ENCODE peak calls at places on chromosomes 16 and 17, in six cellular contexts. One of them, this sample, is unnamed.

GRCh38 chr17:58534901-58535421 is 20.5 kb upstream of the MTMR4 start:
- DNase-seq in AG04450: no peak
- DNase-seq in ascending aorta: no peak
- DNase-seq in Calu3: no peak
- DNase-seq in endothelial cell: no peak
- DNase-seq in GM20000: no peak
- DNase-seq in this sample: no peak

GRCh38 chr16:85729452-85729851 is 21.4 kb downstream of the C16orf74 start:
- DNase-seq in endothelial cell: no peak
- DNase-seq in AG04450: no peak
- DNase-seq in GM20000: no peak
- DNase-seq in ascending aorta: no peak
- DNase-seq in Calu3: no peak
- DNase-seq in this sample: no peak

GRCh38 chr17:79203016-79203415 is 128.4 kb downstream of the ENGASE start:
- DNase-seq in endothelial cell: no peak
- DNase-seq in Calu3: no peak
- DNase-seq in ascending aorta: no peak
- DNase-seq in GM20000: no peak
- DNase-seq in AG04450: no peak
- DNase-seq in this sample: no peak

GRCh38 chr16:54545890-54546476 is 259.4 kb upstream of the IRX3 start:
- DNase-seq in AG04450: no peak
- DNase-seq in GM20000: no peak
- DNase-seq in endothelial cell: no peak
- DNase-seq in Calu3: no peak
- DNase-seq in ascending aorta: no peak
- DNase-seq in this sample: no peak

GRCh38 chr16:13939821-13940220 is 19.9 kb downstream of the ERCC4 start:
- DNase-seq in ascending aorta: no peak
- DNase-seq in endothelial cell: no peak
- DNase-seq in GM20000: no peak
- DNase-seq in AG04450: no peak
- DNase-seq in Calu3: no peak
- DNase-seq in this sample: no peak

GRCh38 chr17:17044846-17045561 is 2.7 kb downstream of the MPRIP start:
- DNase-seq in AG04450: peak; percentile 26
- DNase-seq in GM20000: peak; percentile 53
- DNase-seq in Calu3: no peak
- DNase-seq in ascending aorta: no peak
- DNase-seq in endothelial cell: peak; percentile 51
- DNase-seq in this sample: no peak

GRCh38 chr16:75262104-75262799 is 10.8 kb upstream of the BCAR1 start:
- DNase-seq in ascending aorta: no peak
- DNase-seq in GM20000: no peak
- DNase-seq in Calu3: no peak
- DNase-seq in endothelial cell: no peak
- DNase-seq in AG04450: no peak
- DNase-seq in this sample: no peak

GRCh38 chr17:28717578-28718316 is at the start of gene RAB34:
- DNase-seq in endothelial cell: peak; percentile 78
- DNase-seq in AG04450: peak; percentile 74
- DNase-seq in GM20000: peak; percentile 57
- DNase-seq in ascending aorta: peak; percentile 36
- DNase-seq in Calu3: peak; percentile 70
- DNase-seq in this sample: peak; percentile 78

GRCh38 chr17:14306602-14307001 is 5.7 kb downstream of the HS3ST3B1 start:
- DNase-seq in Calu3: no peak
- DNase-seq in GM20000: no peak
- DNase-seq in AG04450: no peak
- DNase-seq in endothelial cell: no peak
- DNase-seq in ascending aorta: no peak
- DNase-seq in this sample: no peak

GRCh38 chr16:81786321-81786720 is 7.2 kb downstream of the PLCG2 start:
- DNase-seq in ascending aorta: no peak
- DNase-seq in GM20000: no peak
- DNase-seq in Calu3: peak; percentile 29
- DNase-seq in AG04450: no peak
- DNase-seq in endothelial cell: no peak
- DNase-seq in this sample: no peak

GRCh38 chr17:41777157-41777578 is 9.3 kb downstream of the JUP start:
- DNase-seq in AG04450: no peak
- DNase-seq in Calu3: peak; percentile 67
- DNase-seq in ascending aorta: no peak
- DNase-seq in GM20000: no peak
- DNase-seq in endothelial cell: no peak
- DNase-seq in this sample: no peak

GRCh38 chr17:49104511-49105074 is 28.0 kb upstream of the B4GALNT2 start:
- DNase-seq in ascending aorta: no peak
- DNase-seq in AG04450: no peak
- DNase-seq in Calu3: no peak
- DNase-seq in GM20000: no peak
- DNase-seq in endothelial cell: no peak
- DNase-seq in this sample: no peak

GRCh38 chr16:53219795-53220194 is 165.0 kb downstream of the CHD9 start:
- DNase-seq in GM20000: no peak
- DNase-seq in AG04450: no peak
- DNase-seq in ascending aorta: no peak
- DNase-seq in endothelial cell: no peak
- DNase-seq in Calu3: no peak
- DNase-seq in this sample: no peak

GRCh38 chr17:4003501-4004421 is 39.5 kb upstream of the ATP2A3 start:
- DNase-seq in endothelial cell: no peak
- DNase-seq in Calu3: peak; percentile 66
- DNase-seq in AG04450: no peak
- DNase-seq in ascending aorta: no peak
- DNase-seq in GM20000: no peak
- DNase-seq in this sample: no peak

GRCh38 chr16:19085679-19086200 is 18.3 kb downstream of the COQ7 start:
- DNase-seq in Calu3: peak; percentile 41
- DNase-seq in GM20000: no peak
- DNase-seq in endothelial cell: no peak
- DNase-seq in ascending aorta: no peak
- DNase-seq in AG04450: no peak
- DNase-seq in this sample: no peak

GRCh38 chr17:8499614-8500013 is 63.9 kb downstream of the NDEL1 start:
- DNase-seq in GM20000: no peak
- DNase-seq in Calu3: no peak
- DNase-seq in ascending aorta: no peak
- DNase-seq in endothelial cell: no peak
- DNase-seq in AG04450: no peak
- DNase-seq in this sample: no peak

GRCh38 chr16:67968440-67969285 is at the start of gene SLC12A4:
- DNase-seq in endothelial cell: peak; percentile 83
- DNase-seq in Calu3: peak; percentile 90
- DNase-seq in GM20000: peak; percentile 99
- DNase-seq in ascending aorta: peak; percentile 54
- DNase-seq in AG04450: no peak
- DNase-seq in this sample: peak; percentile 52

GRCh38 chr16:55622930-55623561 is 32.7 kb upstream of the SLC6A2 start:
- DNase-seq in AG04450: no peak
- DNase-seq in Calu3: peak; percentile 34
- DNase-seq in GM20000: no peak
- DNase-seq in ascending aorta: no peak
- DNase-seq in endothelial cell: peak; percentile 38
- DNase-seq in this sample: no peak

GRCh38 chr16:56294599-56294998 is 103.3 kb downstream of the GNAO1 start:
- DNase-seq in ascending aorta: no peak
- DNase-seq in Calu3: no peak
- DNase-seq in endothelial cell: no peak
- DNase-seq in GM20000: no peak
- DNase-seq in AG04450: peak; percentile 45
- DNase-seq in this sample: peak; percentile 15

GRCh38 chr17:51347851-51348584 is 87.7 kb downstream of the UTP18 start:
- DNase-seq in GM20000: no peak
- DNase-seq in ascending aorta: no peak
- DNase-seq in AG04450: no peak
- DNase-seq in endothelial cell: no peak
- DNase-seq in Calu3: no peak
- DNase-seq in this sample: no peak

GRCh38 chr17:50256826-50257573 is 17.3 kb upstream of the TMEM92 start:
- DNase-seq in Calu3: no peak
- DNase-seq in GM20000: peak; percentile 8
- DNase-seq in ascending aorta: no peak
- DNase-seq in AG04450: no peak
- DNase-seq in endothelial cell: no peak
- DNase-seq in this sample: no peak

GRCh38 chr16:9836118-9836736 is 346.0 kb downstream of the GRIN2A start:
- DNase-seq in ascending aorta: no peak
- DNase-seq in endothelial cell: peak; percentile 48
- DNase-seq in GM20000: no peak
- DNase-seq in AG04450: no peak
- DNase-seq in Calu3: peak; percentile 46
- DNase-seq in this sample: no peak

GRCh38 chr17:2794116-2794803 is 2.0 kb upstream of the RAP1GAP2 start:
- DNase-seq in AG04450: no peak
- DNase-seq in endothelial cell: no peak
- DNase-seq in GM20000: no peak
- DNase-seq in Calu3: no peak
- DNase-seq in ascending aorta: no peak
- DNase-seq in this sample: no peak

GRCh38 chr17:15779119-15779518 is 47.0 kb downstream of the TBC1D26 start:
- DNase-seq in GM20000: no peak
- DNase-seq in Calu3: no peak
- DNase-seq in endothelial cell: no peak
- DNase-seq in AG04450: no peak
- DNase-seq in ascending aorta: no peak
- DNase-seq in this sample: no peak

GRCh38 chr17:38451030-38451839 is 23.0 kb downstream of the ARHGAP23 start:
- DNase-seq in AG04450: no peak
- DNase-seq in Calu3: peak; percentile 89
- DNase-seq in endothelial cell: peak; percentile 48
- DNase-seq in ascending aorta: no peak
- DNase-seq in GM20000: no peak
- DNase-seq in this sample: no peak

GRCh38 chr17:71760062-71760720 is 360.6 kb upstream of the SOX9 start:
- DNase-seq in endothelial cell: no peak
- DNase-seq in AG04450: peak; percentile 49
- DNase-seq in Calu3: no peak
- DNase-seq in ascending aorta: no peak
- DNase-seq in GM20000: no peak
- DNase-seq in this sample: no peak

GRCh38 chr17:50129946-50130777 is at the start of gene SAMD14:
- DNase-seq in GM20000: peak; percentile 89
- DNase-seq in AG04450: no peak
- DNase-seq in Calu3: no peak
- DNase-seq in endothelial cell: peak; percentile 48
- DNase-seq in ascending aorta: no peak
- DNase-seq in this sample: no peak

GRCh38 chr17:45792437-45792836 is 8.3 kb downstream of the CRHR1 start:
- DNase-seq in ascending aorta: no peak
- DNase-seq in AG04450: no peak
- DNase-seq in endothelial cell: no peak
- DNase-seq in Calu3: no peak
- DNase-seq in GM20000: no peak
- DNase-seq in this sample: no peak

GRCh38 chr16:3879258-3879886 is 1.1 kb downstream of the CREBBP start:
- DNase-seq in Calu3: peak; percentile 26
- DNase-seq in AG04450: no peak
- DNase-seq in endothelial cell: peak; percentile 25
- DNase-seq in GM20000: no peak
- DNase-seq in ascending aorta: no peak
- DNase-seq in this sample: no peak

DNA sequence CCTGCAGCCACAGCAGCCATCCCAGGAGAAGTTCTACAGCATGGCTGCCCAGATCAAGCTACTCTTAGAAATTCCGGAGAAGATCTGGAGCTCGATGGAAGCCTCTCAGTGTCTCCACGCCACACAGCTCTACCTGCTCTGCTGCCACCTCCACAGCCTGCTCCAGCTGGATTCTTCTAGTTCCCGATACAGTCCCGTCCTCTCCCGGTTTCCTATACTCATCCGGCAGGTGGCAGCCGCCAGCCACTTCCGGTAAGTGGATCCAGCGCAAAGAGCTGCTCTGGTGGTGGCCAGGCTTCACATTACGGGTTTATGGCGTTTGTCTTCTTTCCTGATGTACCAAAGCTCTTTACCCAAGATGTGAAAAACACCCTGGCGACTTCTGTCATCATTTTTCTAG is 3.6 kb downstream of the COG1 start:
- DNase-seq in Calu3: no peak
- DNase-seq in GM20000: no peak
- DNase-seq in endothelial cell: peak; percentile 40
- DNase-seq in ascending aorta: no peak
- DNase-seq in AG04450: no peak
- DNase-seq in this sample: no peak
- TF ChIP-seq CTCF in Calu3: no peak
- TF ChIP-seq CTCF in GM20000: no peak
- TF ChIP-seq CTCF in endothelial cell: peak; percentile 16
- TF ChIP-seq CTCF in ascending aorta: peak; percentile 13
- TF ChIP-seq CTCF in AG04450: peak; percentile 7
- TF ChIP-seq CTCF in this sample: peak; percentile 47

GRCh38 chr16:87685405-87685755 is 80.4 kb downstream of the KLHDC4 start:
- DNase-seq in GM20000: no peak
- DNase-seq in AG04450: no peak
- DNase-seq in ascending aorta: no peak
- DNase-seq in endothelial cell: no peak
- DNase-seq in Calu3: no peak
- DNase-seq in this sample: no peak
- TF ChIP-seq CTCF in GM20000: no peak
- TF ChIP-seq CTCF in AG04450: no peak
- TF ChIP-seq CTCF in ascending aorta: no peak
- TF ChIP-seq CTCF in endothelial cell: no peak
- TF ChIP-seq CTCF in Calu3: no peak
- TF ChIP-seq CTCF in this sample: no peak

DNA sequence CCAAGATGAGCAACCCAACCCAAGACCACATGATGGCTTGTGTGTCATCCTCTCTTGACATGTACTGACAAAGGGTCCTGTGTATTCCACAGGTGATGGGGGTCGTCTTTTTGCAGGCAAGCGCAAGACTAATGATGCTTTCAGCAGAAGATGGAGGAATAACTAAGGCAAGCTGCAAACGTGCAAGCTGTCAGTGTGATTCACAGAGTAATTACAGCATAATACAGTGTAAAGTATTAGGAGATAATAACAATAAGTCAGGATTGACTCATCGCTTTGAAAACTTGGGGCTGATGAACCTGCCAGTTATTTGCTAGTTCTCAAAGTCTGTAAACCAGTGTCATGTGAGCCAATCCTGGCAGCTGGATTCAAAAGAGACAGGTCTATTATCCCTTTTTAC is 41.6 kb upstream of the ASIC2 start:
- DNase-seq in endothelial cell: no peak
- DNase-seq in ascending aorta: no peak
- DNase-seq in Calu3: no peak
- DNase-seq in AG04450: no peak
- DNase-seq in GM20000: no peak
- DNase-seq in this sample: no peak
- TF ChIP-seq CTCF in endothelial cell: no peak
- TF ChIP-seq CTCF in ascending aorta: no peak
- TF ChIP-seq CTCF in Calu3: no peak
- TF ChIP-seq CTCF in AG04450: no peak
- TF ChIP-seq CTCF in GM20000: no peak
- TF ChIP-seq CTCF in this sample: no peak

DNA sequence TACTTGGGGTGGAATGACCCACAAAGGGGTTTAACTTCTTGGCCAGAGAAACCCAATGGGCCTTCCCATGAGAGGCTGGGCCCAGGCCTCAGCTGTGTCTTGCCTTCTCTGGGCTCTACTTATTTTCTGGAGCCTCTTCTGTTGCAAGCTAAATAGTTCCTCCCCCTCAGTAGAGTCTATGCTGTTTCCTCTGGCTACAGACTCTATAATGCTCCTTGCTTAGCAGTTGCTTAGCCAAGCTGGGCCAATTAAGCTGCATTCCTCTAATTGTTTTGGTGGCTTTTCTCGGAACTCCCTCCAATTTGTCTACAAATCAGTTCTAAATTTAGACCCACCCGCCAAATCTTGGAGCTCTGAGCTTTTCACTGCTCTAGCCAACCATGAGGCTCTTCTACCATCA is 302.7 kb upstream of the ASIC2 start:
- DNase-seq in ascending aorta: no peak
- DNase-seq in GM20000: no peak
- DNase-seq in endothelial cell: no peak
- DNase-seq in AG04450: no peak
- DNase-seq in Calu3: no peak
- DNase-seq in this sample: no peak
- TF ChIP-seq CTCF in ascending aorta: no peak
- TF ChIP-seq CTCF in GM20000: no peak
- TF ChIP-seq CTCF in endothelial cell: no peak
- TF ChIP-seq CTCF in AG04450: no peak
- TF ChIP-seq CTCF in Calu3: no peak
- TF ChIP-seq CTCF in this sample: no peak